ENCODE peak calls at places on chromosomes 7 and 10, in five cellular contexts. N, M, A, W and T are unnamed samples. For H4K20me1 and H3K9me2, the result is how much of the 10 kb centered on the place peaks cover.

GRCh38 chr10:129754211-129755050 is 209.6 kb downstream of the EBF3 start:
- DNase-seq in A (no peak), W (no peak), M (no peak), N (no peak), T (no peak)

GRCh38 chr7:53904355-53904754 is 637.8 kb upstream of the VSTM2A start:
- DNase-seq in W (no peak), M (no peak), A (no peak), N (no peak), T (no peak)

GRCh38 chr7:155377837-155378579 is 79.9 kb upstream of the EN2 start:
- DNase-seq in A (peak), N (peak), M (no peak), W (peak), T (no peak)

GRCh38 chr10:95346715-95347401 is 56.1 kb upstream of the PDLIM1 start:
- DNase-seq in N (peak), M (peak), W (peak), A (no peak), T (no peak)

GRCh38 chr10:71697938-71698709 is 21.5 kb downstream of the C10orf105 start:
- DNase-seq in W (peak), M (no peak), A (no peak), N (no peak), T (no peak)

GRCh38 chr10:8428654-8429053 is 374.2 kb downstream of the GATA3 start:
- DNase-seq in N (no peak), M (no peak), W (no peak), A (no peak), T (no peak)

GRCh38 chr7:47357863-47358262 is 224.0 kb downstream of the TNS3 start:
- DNase-seq in N (no peak), A (no peak), M (no peak), W (no peak), T (no peak)

GRCh38 chr10:92573091-92573797 is 649 bp downstream of the IDE start:
- DNase-seq in M (no peak), N (peak), A (peak), W (peak), T (peak)

GRCh38 chr7:46424934-46425333 is 503.9 kb upstream of the IGFBP3 start:
- DNase-seq in N (no peak), W (no peak), A (no peak), M (no peak), T (no peak)

GRCh38 chr10:88216976-88217375 is 353.6 kb downstream of the PTEN start:
- DNase-seq in M (no peak), W (no peak), A (no peak), N (no peak), T (no peak)

GRCh38 chr10:114398587-114399331 is 5.5 kb downstream of the AFAP1L2 start:
- DNase-seq in M (no peak), W (no peak), N (no peak), A (no peak), T (no peak)

GRCh38 chr7:45292481-45292880 is 134.9 kb downstream of the RAMP3 start:
- DNase-seq in A (no peak), M (no peak), N (no peak), W (no peak), T (no peak)

GRCh38 chr7:55362927-55363326 is 2.2 kb upstream of the LANCL2 start:
- DNase-seq in A (no peak), W (no peak), N (no peak), M (no peak), T (no peak)

GRCh38 chr10:11440250-11441150 is 170.9 kb downstream of the USP6NL start:
- DNase-seq in A (no peak), W (no peak), N (no peak), M (no peak), T (no peak)

DNA sequence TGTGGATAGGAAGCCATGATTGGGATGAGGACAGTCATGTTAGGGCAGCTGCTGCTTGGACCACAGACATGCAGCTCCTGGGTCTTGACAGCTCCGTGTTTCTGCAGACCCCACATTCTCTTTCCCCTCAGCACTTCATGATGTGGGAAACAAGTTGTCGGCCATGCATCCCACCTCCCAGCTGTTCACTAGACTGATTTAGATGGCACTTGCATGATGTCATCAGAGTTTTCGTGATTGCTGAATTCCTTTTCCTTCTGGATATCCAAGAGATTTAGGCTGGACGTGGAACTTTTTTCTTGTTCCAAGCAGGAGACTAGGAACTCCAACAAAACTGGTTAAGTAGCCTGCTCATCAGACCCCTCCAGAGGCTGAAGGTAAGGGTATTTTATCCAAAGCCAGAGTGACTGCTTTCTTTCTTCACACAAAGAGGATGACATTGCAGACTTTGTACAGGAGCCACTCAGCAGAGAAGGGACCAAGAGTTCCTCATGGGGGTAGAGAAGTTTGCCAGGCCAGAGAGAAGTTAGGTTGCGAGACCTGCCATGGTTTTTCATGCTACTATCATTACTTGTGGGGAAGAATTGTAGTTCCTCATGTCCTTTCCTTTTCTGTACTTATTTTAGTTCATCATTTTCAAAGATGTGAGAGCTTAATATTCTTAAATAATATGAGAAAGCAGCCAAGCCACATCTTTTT is 117.7 kb upstream of the GJD4 start:
- DNase-seq in W (no peak), N (peak), M (no peak), A (no peak), T (no peak)
- H4K20me1 ChIP-seq in W (under half), N (under half), M (under half), A (under half), T (under half)

DNA sequence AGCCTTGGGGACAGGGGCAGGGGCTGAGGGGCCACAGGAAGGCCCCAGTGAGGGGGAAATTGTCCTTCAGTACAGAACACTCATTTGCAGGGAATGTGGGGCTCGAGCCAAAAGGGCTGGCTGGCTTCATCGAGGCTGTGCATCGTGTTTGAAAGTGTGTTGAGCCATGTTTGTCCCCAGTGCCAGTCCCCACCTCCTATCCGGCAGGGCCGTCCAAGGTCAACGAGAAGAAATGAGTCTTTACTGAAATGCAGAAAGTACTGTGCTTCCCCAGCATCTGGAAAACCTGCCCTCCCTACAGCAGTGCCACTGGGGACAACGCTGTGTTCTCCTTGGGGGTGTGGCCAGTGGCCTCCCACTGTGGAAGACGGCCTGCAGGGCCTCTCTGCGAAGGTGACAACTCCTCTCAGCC is 214.1 kb downstream of the KLF6 start:
- DNase-seq in N (peak), M (no peak), W (no peak), A (no peak), T (no peak)
- H3K9ac ChIP-seq in N (no peak), M (no peak), W (no peak), A (no peak), T (no peak)

DNA sequence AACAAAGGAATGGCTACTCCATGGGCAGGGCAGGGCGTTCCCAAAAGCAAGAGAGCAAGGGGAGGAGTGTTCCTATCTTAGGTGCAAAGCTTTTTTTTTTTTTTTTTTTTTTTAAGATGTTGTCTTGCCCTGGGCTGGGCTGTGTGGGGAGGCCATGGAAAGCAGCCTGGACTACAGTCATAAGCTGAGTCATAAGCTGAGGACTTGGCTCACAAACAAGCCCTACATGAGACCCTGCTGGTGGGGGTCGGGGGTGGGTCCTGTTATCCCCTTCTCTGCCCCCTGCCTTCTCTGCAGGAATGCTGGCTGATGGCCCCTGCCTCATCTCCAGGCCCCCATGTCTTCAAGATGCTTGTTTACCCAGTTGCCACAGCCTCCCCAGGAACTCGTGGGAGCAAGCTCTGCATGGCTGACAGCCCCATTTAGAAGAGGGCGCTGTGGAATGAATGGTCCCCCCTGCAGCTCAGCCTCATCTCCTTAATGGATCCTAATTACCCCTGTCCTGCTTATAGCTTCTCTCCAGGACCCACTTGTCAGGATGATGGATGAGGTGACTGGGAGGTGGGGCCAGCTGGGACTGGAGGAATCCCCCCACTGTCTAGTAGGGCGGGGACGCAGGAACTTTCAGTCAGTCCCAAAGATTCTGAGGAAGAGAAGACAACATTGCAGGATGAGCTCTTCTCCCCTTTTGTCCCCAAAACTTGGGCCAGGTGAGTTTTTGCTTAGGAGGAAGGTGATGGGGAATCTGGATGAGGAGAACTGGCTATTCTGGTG is 340.8 kb upstream of the PODXL start:
- DNase-seq in N (peak), W (peak), M (peak), A (no peak), T (no peak)
- H3K9me2 ChIP-seq in N (under half), W (under half), M (under half), A (under half), T (under half)

GRCh38 chr7:150481207-150481920 is 30.9 kb downstream of the GIMAP8 start:
- DNase-seq in N (no peak), A (no peak), W (no peak), M (no peak), T (no peak)
- H4K20me1 ChIP-seq in N (under half), A (under half), W (under half), M (under half), T (under half)